ENCODE peak calls at places on chromosomes 16 and 17, in four cellular contexts. R is GM12878, B is A549, Z is K562. W is an unnamed sample.

GRCh38 chr17:36674278-36674650 is 72.9 kb downstream of the MRM1 start:
- DNase-seq in R (no peak), B (no peak), Z (no peak), W (no peak)

GRCh38 chr16:25264599-25264998 is 7.0 kb upstream of the ZKSCAN2 start:
- DNase-seq in R (no peak), B (no peak), Z (peak), W (no peak)

GRCh38 chr17:9612016-9612415 is 33.3 kb upstream of the USP43 start:
- DNase-seq in R (no peak), B (no peak), Z (no peak), W (no peak)

GRCh38 chr17:32876414-32877163 is at the start of gene MYO1D:
- DNase-seq in R (no peak), B (peak), Z (peak), W (peak)

GRCh38 chr17:47310186-47310733 is 13.5 kb upstream of the EFCAB13 start:
- DNase-seq in R (no peak), B (no peak), Z (no peak), W (no peak)

GRCh38 chr17:1878419-1879121 is 48.8 kb downstream of the RPA1 start:
- DNase-seq in R (no peak), B (no peak), Z (no peak), W (no peak)

GRCh38 chr17:57853695-57854094 is 3.9 kb upstream of the MRPS23 start:
- DNase-seq in R (no peak), B (no peak), Z (no peak), W (no peak)

GRCh38 chr17:16887523-16888095 is 84.3 kb downstream of the TNFRSF13B start:
- DNase-seq in R (no peak), B (no peak), Z (no peak), W (no peak)

GRCh38 chr16:12573300-12573699 is 230.4 kb downstream of the CPPED1 start:
- DNase-seq in R (peak), B (no peak), Z (no peak), W (no peak)

GRCh38 chr16:11586375-11586855 is 304 bp downstream of the LITAF start:
- DNase-seq in R (no peak), B (no peak), Z (no peak), W (no peak)

GRCh38 chr17:29577778-29578211 is 9.3 kb downstream of the TP53I13 start:
- DNase-seq in R (no peak), B (no peak), Z (no peak), W (no peak)

GRCh38 chr16:24257965-24258364 is 1.8 kb downstream of the CACNG3 start:
- DNase-seq in R (no peak), B (no peak), Z (no peak), W (no peak)

GRCh38 chr16:24253192-24253591 is 2.9 kb upstream of the CACNG3 start:
- DNase-seq in R (no peak), B (peak), Z (peak), W (peak)

GRCh38 chr16:24255446-24256352 is at the start of gene CACNG3:
- DNase-seq in R (no peak), B (peak), Z (peak), W (peak)
- TF ChIP-seq HDAC2 in R (no peak), B (no peak), Z (peak), W (peak)

GRCh38 chr16:8510160-8510559 is 80.2 kb downstream of the TMEM114 start:
- DNase-seq in R (no peak), B (no peak), Z (no peak), W (no peak)

GRCh38 chr16:8505327-8505991 is 84.9 kb downstream of the TMEM114 start:
- DNase-seq in R (no peak), B (no peak), Z (no peak), W (no peak)
- TF ChIP-seq HDAC2 in R (no peak), B (no peak), Z (no peak), W (no peak)

DNA sequence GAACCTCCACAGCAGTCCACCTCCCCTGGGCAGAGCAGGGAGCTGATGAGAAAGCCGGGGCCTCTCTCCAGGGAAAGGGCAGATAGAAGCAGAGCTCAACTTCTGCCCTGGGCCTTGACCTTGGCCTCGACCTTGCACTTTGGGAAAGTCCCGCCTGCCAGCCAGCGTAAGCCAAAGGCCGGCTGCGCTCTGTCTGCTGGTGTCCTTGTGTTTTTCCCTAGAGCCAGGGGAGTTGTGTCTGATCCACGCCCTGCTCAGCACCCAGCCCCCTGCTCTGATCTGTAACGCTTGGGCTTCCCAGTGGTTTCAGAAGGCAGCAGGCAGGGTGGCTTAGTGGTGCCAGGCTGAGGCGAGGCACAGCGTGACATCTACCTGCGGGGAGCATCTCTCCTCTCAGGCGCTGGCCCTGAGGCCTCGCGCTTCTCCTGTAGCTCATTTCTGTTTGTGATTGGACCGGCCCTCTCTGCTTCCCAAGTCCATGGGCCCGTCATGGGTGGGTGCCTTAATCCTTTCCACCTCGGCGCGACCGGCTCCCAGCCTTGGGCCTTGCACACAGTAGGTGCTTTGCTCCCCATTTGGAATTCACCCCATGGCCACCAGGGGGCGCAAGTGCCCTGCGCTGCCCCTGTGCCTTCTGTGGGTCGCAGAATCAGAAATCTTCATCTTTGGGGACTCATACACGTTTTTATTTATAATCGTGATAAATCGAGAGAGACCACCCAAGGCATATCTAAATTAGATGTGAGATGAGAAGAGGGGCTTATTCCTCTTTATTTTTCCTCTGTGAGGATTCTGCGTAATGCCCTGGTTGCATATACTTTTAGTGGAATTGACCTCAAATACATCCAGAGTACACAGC is 24.2 kb downstream of the SGSH start:
- DNase-seq in R (no peak), B (no peak), Z (peak), W (peak)
- TF ChIP-seq HDAC2 in R (no peak), B (no peak), Z (peak), W (peak)

GRCh38 chr17:50952889-50953288 is 86.7 kb upstream of the TOB1 start:
- DNase-seq in R (no peak), B (no peak), Z (no peak), W (no peak)
- TF ChIP-seq HDAC2 in R (no peak), B (no peak), Z (no peak), W (no peak)

DNA sequence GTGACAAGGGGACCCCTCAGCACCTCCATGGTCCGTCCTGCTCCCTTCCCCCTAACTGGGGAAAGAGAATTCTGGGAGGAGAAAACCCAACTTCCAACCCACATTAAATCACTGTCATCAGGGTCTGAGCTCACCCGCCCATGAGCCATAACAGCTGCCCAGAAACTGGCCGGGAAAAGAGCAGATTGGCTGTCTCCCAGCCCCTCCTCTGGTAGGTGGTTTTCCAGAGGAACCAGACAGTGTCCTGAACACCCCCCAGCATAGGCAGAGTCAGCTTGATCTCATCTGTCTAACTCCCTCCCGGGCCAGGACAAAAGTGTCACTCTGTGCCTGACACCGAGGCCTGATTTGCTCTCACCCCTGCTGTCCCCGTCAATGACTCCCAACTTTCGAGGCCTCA is 197.0 kb downstream of the AXIN2 start:
- DNase-seq in R (no peak), B (no peak), Z (no peak), W (no peak)
- TF ChIP-seq HDAC2 in R (no peak), B (no peak), Z (no peak), W (no peak)

GRCh38 chr16:66578596-66579531 is at the start of gene CMTM2:
- DNase-seq in R (no peak), B (no peak), Z (no peak), W (no peak)
- TF ChIP-seq HDAC2 in R (no peak), B (no peak), Z (no peak), W (no peak)

DNA sequence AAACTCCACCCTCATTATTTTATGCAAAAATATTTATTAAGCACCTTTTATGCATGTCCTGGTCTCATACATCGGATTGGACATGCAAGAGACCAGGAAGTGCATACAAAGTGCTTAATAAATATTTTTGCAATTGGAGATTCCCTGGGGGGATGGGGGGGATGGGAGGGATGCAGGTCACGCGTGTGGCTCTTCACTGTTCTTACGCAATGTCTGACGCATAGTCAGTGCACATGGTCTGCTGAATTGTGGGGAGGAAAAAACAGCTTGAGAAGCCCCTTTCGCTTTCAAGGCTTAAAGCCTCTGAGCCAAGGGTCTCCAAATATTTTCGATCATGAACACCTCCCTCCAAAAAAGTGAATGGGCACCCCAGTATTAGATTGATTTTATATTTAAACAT is 96.7 kb upstream of the XYLT1 start:
- DNase-seq in R (no peak), B (no peak), Z (no peak), W (no peak)
- TF ChIP-seq HDAC2 in R (no peak), B (no peak), Z (no peak), W (no peak)

DNA sequence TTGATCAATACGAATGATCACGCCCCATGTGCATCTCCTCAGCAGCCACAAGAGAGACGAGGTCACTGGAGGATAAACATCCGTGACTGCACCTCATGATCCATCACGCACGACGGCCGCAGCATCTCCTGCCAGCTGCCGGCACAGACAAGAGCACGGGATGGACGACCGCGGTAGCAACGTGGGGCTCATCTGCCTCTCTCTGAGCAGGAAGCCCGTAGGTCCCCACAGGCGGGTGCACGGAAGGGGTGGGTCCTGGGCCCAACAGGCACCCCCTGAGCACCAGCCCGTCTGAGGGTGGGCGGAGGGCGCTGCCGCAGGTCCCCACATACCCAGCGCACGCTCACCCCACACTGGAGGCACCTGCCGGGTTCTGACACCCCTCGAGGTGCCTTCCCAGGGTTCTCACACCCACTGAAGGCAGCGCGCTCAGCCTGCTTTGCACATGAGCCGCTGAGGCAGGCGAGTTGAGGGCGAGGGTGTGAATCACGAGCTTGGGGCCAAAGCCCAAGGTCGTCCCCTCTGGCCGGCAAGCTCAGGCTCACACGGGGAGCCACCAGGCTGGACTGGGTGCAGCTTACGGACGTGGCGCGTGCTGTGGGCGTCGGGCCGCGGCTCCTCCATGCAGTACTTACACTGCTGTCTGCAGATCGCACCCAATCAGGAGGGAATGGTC is 12.2 kb upstream of the CDH15 start:
- DNase-seq in R (no peak), B (no peak), Z (no peak), W (peak)
- TF ChIP-seq HDAC2 in R (no peak), B (no peak), Z (no peak), W (peak)

DNA sequence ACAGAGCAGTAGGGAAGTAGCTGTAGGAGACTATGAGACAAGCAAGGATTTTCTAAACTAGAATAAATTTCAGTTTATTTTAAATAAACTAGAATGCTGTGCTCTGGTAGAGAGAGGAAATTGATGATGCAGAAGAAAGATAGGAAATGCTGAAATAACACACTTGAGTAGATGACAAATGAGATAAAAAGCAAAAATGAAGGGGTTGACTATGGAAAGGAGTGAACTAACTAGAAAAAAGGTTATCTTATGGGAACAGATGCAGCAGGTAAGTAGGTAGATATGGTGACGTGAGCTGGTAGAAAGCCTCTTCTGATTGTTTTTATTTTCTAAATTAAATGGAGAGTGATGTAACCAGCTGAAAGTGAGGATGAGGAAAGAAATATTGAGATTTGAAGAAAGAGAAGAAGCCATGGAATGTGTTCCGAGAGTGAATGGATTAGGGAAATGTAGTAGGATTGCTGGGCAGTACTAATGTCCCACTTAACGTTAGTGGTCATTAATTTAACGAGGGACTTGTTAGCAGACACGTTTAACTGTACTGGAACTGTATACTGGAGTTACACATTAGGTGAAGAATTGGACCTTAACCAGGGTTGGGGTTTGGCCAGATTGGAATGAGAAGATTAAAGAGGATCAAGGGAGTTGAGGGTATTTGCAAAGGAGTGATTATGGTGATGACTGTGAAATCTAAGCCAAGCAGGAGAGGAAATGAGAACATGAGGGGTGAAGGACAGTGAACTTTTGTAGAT is 196.5 kb downstream of the TANC2 start:
- DNase-seq in R (no peak), B (no peak), Z (no peak), W (no peak)
- TF ChIP-seq HDAC2 in R (no peak), B (no peak), Z (no peak), W (no peak)

DNA sequence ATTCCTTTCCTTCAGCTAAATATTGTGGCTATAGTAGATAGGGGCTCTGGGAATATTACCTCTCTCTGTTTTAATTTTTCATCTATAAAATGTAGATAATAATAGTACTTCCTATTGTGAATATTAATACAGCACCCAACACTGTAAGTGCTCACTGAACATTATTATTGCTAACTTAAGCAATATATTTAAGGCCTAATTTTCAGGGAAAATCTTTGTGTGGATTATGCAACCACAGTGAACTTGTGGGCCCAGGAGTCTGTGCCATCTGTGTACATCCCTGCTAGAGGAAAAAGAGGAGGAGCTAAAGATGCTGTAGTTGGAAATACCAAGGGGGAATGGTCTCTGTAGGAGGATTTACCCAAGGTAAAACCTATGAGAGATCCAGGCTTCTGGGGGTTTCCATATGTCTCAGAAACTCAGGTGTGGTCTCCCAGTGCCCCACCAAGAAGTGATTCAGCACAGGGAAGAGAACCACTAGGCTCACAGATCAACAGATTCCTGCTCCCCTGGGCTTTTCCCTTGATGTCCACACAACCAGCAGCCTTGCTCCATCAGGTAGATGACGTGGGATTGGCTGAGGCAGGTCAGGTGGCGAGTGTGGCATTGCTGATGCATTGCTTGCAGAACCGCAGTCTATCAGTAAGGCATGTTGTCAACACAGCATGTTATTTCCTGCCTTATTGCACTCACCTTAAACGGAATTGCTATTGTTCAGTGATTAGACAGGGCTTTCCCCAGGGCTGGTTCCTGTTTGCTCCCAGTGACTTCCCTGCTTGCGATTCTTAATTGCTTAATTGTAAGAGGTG is 1.6 kb upstream of the N4BP1 start:
- DNase-seq in R (peak), B (no peak), Z (peak), W (peak)
- TF ChIP-seq HDAC2 in R (no peak), B (no peak), Z (no peak), W (no peak)